ENCODE peak calls at places on chromosome 18, in four cellular contexts. R, I, M and Y are unnamed samples.

GRCh38 chr18:73478191-73478590 is 610.4 kb upstream of the NETO1 start:
- DNase-seq in R (no peak), M (no peak), I (no peak), Y (no peak)

GRCh38 chr18:55405655-55406373 is 182.2 kb downstream of the TCF4 start:
- DNase-seq in I (peak), R (no peak), M (peak), Y (no peak)

GRCh38 chr18:54690198-54690597 is 99.2 kb downstream of the DYNAP start:
- DNase-seq in M (no peak), I (no peak), R (no peak), Y (no peak)

GRCh38 chr18:2036136-2036535 is 535.2 kb downstream of the METTL4 start:
- DNase-seq in R (no peak), M (no peak), I (no peak), Y (no peak)

GRCh38 chr18:50726960-50727589 is 92.7 kb downstream of the MRO start:
- DNase-seq in M (no peak), I (no peak), R (peak), Y (no peak)

GRCh38 chr18:51563401-51563800 is 365.9 kb upstream of the MEX3C start:
- DNase-seq in I (no peak), M (no peak), R (no peak), Y (no peak)

GRCh38 chr18:10558243-10558966 is 32.6 kb downstream of the NAPG start:
- DNase-seq in R (no peak), M (no peak), I (no peak), Y (peak)

GRCh38 chr18:24054130-24054529 is 39.6 kb downstream of the TTC39C start:
- DNase-seq in R (no peak), I (no peak), M (no peak), Y (no peak)

GRCh38 chr18:76052196-76052595 is 442.8 kb downstream of the ZNF516 start:
- DNase-seq in M (no peak), R (no peak), I (no peak), Y (peak)

GRCh38 chr18:50058731-50059130 is 136.2 kb downstream of the MYO5B start:
- DNase-seq in R (no peak), M (no peak), I (no peak), Y (no peak)

GRCh38 chr18:59787998-59788875 is 91.0 kb upstream of the CCBE1 start:
- DNase-seq in R (no peak), I (no peak), M (no peak), Y (no peak)

GRCh38 chr18:6509417-6510198 is 94.9 kb upstream of the L3MBTL4 start:
- DNase-seq in M (no peak), R (no peak), I (no peak), Y (no peak)

GRCh38 chr18:21361297-21361880 is 119.4 kb downstream of the GREB1L start:
- DNase-seq in R (no peak), I (no peak), M (no peak), Y (no peak)

GRCh38 chr18:37565138-37565984 is at the start of gene CELF4:
- DNase-seq in M (peak), R (no peak), I (no peak), Y (no peak)

GRCh38 chr18:22378672-22379282 is 38.9 kb downstream of the CTAGE1 start:
- DNase-seq in I (peak), M (no peak), R (no peak), Y (no peak)

GRCh38 chr18:6757966-6758365 is 28.4 kb downstream of the ARHGAP28 start:
- DNase-seq in I (no peak), R (no peak), M (no peak), Y (no peak)

GRCh38 chr18:34225218-34225553 is 473 bp upstream of the NOL4 start:
- DNase-seq in R (no peak), M (no peak), I (no peak), Y (no peak)

GRCh38 chr18:27825735-27826477 is 351.0 kb downstream of the CDH2 start:
- DNase-seq in M (no peak), I (no peak), R (no peak), Y (no peak)

GRCh38 chr18:63975632-63976031 is 5.8 kb downstream of the SERPINB8 start:
- DNase-seq in R (no peak), I (no peak), M (no peak), Y (no peak)

GRCh38 chr18:49094136-49094535 is 143.4 kb upstream of the SMAD7 start:
- DNase-seq in I (no peak), M (no peak), R (no peak), Y (no peak)

GRCh38 chr18:31526374-31526773 is 28.4 kb downstream of the DSG2 start:
- DNase-seq in R (no peak), M (no peak), I (no peak), Y (no peak)

GRCh38 chr18:58762781-58763171 is 91.5 kb downstream of the MALT1 start:
- DNase-seq in I (no peak), R (no peak), M (no peak), Y (peak)

GRCh38 chr18:78101091-78101490 is 851.4 kb downstream of the GALR1 start:
- DNase-seq in M (no peak), R (no peak), I (no peak), Y (peak)

GRCh38 chr18:49668583-49669290 is 106.9 kb downstream of the LIPG start:
- DNase-seq in I (no peak), R (no peak), M (peak), Y (no peak)

GRCh38 chr18:269480-270090 is 1.7 kb upstream of the THOC1 start:
- DNase-seq in I (no peak), R (no peak), M (no peak), Y (no peak)

GRCh38 chr18:76388891-76389423 is 106.1 kb downstream of the ZNF516 start:
- DNase-seq in M (peak), I (peak), R (no peak), Y (no peak)

GRCh38 chr18:52340466-52341378 is 725 bp downstream of the DCC start:
- DNase-seq in R (no peak), M (no peak), I (no peak), Y (no peak)

GRCh38 chr18:23690505-23691068 is 1.3 kb downstream of the LAMA3 start:
- DNase-seq in R (no peak), I (no peak), M (no peak), Y (no peak)

GRCh38 chr18:36296591-36297418 is 708 bp upstream of the FHOD3 start:
- DNase-seq in I (no peak), M (peak), R (no peak), Y (peak)

GRCh38 chr18:76619342-76620315 is 124.6 kb upstream of the ZNF516 start:
- DNase-seq in I (peak), M (peak), R (no peak), Y (no peak)

GRCh38 chr18:42839408-42839807 is 276.1 kb downstream of the RIT2 start:
- DNase-seq in I (no peak), M (no peak), R (no peak), Y (no peak)

GRCh38 chr18:53754154-53754553 is 470.3 kb downstream of the MBD2 start:
- DNase-seq in R (no peak), M (no peak), I (no peak), Y (no peak)

GRCh38 chr18:906416-907170 is 1.9 kb downstream of the ADCYAP1 start:
- DNase-seq in I (no peak), R (no peak), M (no peak), Y (peak)

GRCh38 chr18:43786893-43787292 is 509.6 kb upstream of the SYT4 start:
- DNase-seq in M (no peak), I (no peak), R (no peak), Y (no peak)

GRCh38 chr18:8858888-8859511 is 153.6 kb downstream of the MTCL1 start:
- DNase-seq in I (no peak), M (no peak), R (no peak), Y (no peak)

GRCh38 chr18:48002933-48003365 is 72.5 kb upstream of the SMAD2 start:
- DNase-seq in I (peak), M (no peak), R (no peak), Y (no peak)
- TF ChIP-seq EP300 in I (no peak), M (no peak), R (no peak), Y (no peak)

GRCh38 chr18:45557296-45557695 is 58.0 kb upstream of the SLC14A2 start:
- DNase-seq in M (no peak), R (no peak), I (no peak), Y (no peak)
- H3K27ac ChIP-seq in M (no peak), R (no peak), I (no peak), Y (no peak)

GRCh38 chr18:12307251-12307736 is 747 bp upstream of the TUBB6 start:
- DNase-seq in I (no peak), R (no peak), M (peak), Y (no peak)

GRCh38 chr18:12308386-12309100 is 502 bp downstream of the TUBB6 start:
- DNase-seq in I (peak), M (peak), R (no peak), Y (peak)

GRCh38 chr18:12306752-12307151 is 1.3 kb upstream of the TUBB6 start:
- DNase-seq in R (no peak), M (no peak), I (no peak), Y (no peak)

GRCh38 chr18:12309683-12310198 is 1.7 kb downstream of the TUBB6 start:
- DNase-seq in M (no peak), R (no peak), I (no peak), Y (no peak)

DNA sequence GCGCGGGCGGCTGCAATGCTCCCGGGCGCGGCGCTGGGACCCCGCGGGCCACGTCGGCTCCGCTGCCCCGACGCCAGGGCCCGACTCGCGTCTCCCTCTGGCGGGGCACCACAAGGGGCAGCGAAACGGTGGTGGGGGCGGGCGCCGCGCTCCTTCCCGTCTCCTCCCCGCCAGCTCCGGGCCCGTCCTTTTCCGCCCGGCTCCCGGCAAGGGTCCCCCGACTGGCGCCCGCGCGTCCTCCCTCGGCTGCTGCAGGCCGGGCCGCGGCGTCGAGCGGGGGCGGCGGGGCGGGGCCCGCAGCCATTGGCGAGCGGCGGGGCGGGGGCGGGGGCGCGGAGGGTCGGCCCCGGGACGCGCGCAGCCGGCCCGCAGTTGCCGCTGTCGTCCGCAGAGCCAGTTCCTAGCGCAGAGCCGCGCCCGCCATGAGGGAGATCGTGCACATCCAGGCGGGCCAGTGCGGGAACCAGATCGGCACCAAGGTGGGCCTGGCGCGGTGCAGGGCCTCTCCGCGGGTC is at the start of gene TUBB6:
- DNase-seq in I (peak), M (peak), R (no peak), Y (no peak)
- TF ChIP-seq POLR2AphosphoS5 in I (peak), M (peak), R (peak), Y (peak)

DNA sequence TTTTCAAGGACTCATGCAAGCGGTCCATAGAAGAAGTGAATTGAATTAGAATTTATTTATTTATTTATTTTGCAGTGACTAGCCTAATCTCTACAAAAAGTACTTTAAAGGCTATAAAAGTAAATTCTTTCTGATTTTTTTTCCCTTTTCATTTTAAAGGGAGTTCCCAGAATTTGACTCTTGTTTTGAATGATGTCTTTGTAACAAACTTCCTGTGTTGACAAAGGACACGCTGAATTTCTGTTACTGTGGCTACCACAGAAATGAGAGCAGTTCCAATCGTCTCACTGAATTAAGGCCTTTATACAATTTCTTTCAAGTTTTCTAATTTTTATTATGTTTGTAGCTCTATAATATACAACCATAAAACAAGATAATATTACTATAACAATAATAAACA is 46.3 kb upstream of the LPIN2 start:
- DNase-seq in M (no peak), R (no peak), I (no peak), Y (no peak)
- TF ChIP-seq EP300 in M (no peak), R (peak), I (no peak), Y (no peak)

GRCh38 chr18:79738565-79739439 is 58.9 kb upstream of the KCNG2 start:
- DNase-seq in I (no peak), M (peak), R (no peak), Y (no peak)

GRCh38 chr18:79739440-79739778 is 58.3 kb upstream of the KCNG2 start:
- DNase-seq in M (peak), R (no peak), I (no peak), Y (no peak)

GRCh38 chr18:79736846-79737245 is 57.2 kb downstream of the CTDP1 start:
- DNase-seq in M (peak), R (no peak), I (no peak), Y (no peak)

GRCh38 chr18:79737426-79737825 is 57.8 kb downstream of the CTDP1 start:
- DNase-seq in M (peak), R (no peak), I (no peak), Y (no peak)

GRCh38 chr18:79738041-79738461 is 58.4 kb downstream of the CTDP1 start:
- DNase-seq in M (peak), R (no peak), I (no peak), Y (no peak)
- H3K27ac ChIP-seq in M (no peak), R (no peak), I (no peak), Y (no peak)